ENCODE peak calls at places on chromosome 21, in five cellular contexts. K is GM23338, W is A549, D is HCT116, F is SK-N-SH. N is an unnamed sample.

GRCh38 chr21:32753818-32754610 is 17.5 kb downstream of the PAXBP1 start:
- DNase-seq in W (no peak), F (no peak), D (no peak), K (peak; percentile 13), N (no peak)

GRCh38 chr21:46035809-46036695 is 54.5 kb downstream of the COL6A1 start:
- DNase-seq in D (no peak), F (no peak), K (no peak), W (no peak), N (no peak)

GRCh38 chr21:30102881-30103280 is 63.7 kb downstream of the CLDN17 start:
- DNase-seq in K (no peak), D (no peak), W (no peak), F (no peak), N (no peak)

GRCh38 chr21:29540289-29540688 is 241.6 kb downstream of the BACH1 start:
- DNase-seq in F (no peak), K (no peak), D (no peak), W (no peak), N (no peak)

GRCh38 chr21:46454634-46455390 is 3.9 kb upstream of the DIP2A start:
- DNase-seq in K (no peak), F (no peak), W (no peak), D (no peak), N (no peak)

GRCh38 chr21:16040601-16041000 is 310.8 kb downstream of the USP25 start:
- DNase-seq in D (no peak), F (no peak), K (no peak), W (no peak), N (no peak)

GRCh38 chr21:32307706-32308105 is 9.1 kb downstream of the MRAP start:
- DNase-seq in F (no peak), D (no peak), K (no peak), W (no peak), N (no peak)

GRCh38 chr21:45421071-45421845 is 16.3 kb downstream of the COL18A1 start:
- DNase-seq in K (no peak), W (no peak), D (no peak), F (peak; percentile 52), N (no peak)

GRCh38 chr21:18987515-18988026 is 584.0 kb upstream of the TMPRSS15 start:
- DNase-seq in W (no peak), K (peak; percentile 21), F (no peak), D (no peak), N (no peak)

GRCh38 chr21:15015622-15016471 is 49.0 kb downstream of the NRIP1 start:
- DNase-seq in W (peak; percentile 10), D (no peak), F (no peak), K (no peak), N (no peak)

GRCh38 chr21:27759091-27759659 is 792.3 kb upstream of the ADAMTS5 start:
- DNase-seq in W (no peak), D (no peak), F (no peak), K (peak; percentile 54), N (no peak)

GRCh38 chr21:38129711-38130110 is 127.1 kb upstream of the KCNJ15 start:
- DNase-seq in K (no peak), D (no peak), W (no peak), F (no peak), N (no peak)

GRCh38 chr21:38171723-38172344 is 85.0 kb upstream of the KCNJ15 start:
- DNase-seq in K (peak; percentile 78), D (no peak), W (no peak), F (no peak), N (no peak)

GRCh38 chr21:45829566-45830147 is 151.9 kb upstream of the COL6A1 start:
- DNase-seq in F (no peak), W (no peak), K (no peak), D (no peak), N (no peak)

GRCh38 chr21:45549670-45550463 is 7.6 kb upstream of the SLC19A1 start:
- DNase-seq in W (no peak), F (peak; percentile 54), D (no peak), K (no peak), N (no peak)

GRCh38 chr21:45574081-45574501 is 31.9 kb upstream of the SLC19A1 start:
- DNase-seq in K (no peak), W (no peak), D (no peak), F (peak; percentile 40), N (no peak)

GRCh38 chr21:46183910-46184624 is at the start of gene SPATC1L:
- DNase-seq in F (peak; percentile 82), K (peak; percentile 76), D (no peak), W (no peak), N (no peak)

GRCh38 chr21:45887121-45887611 is 94.4 kb upstream of the COL6A1 start:
- DNase-seq in D (no peak), W (no peak), F (peak; percentile 85), K (no peak), N (no peak)

GRCh38 chr21:46661211-46661625 is 25.7 kb downstream of the PRMT2 start:
- DNase-seq in F (peak; percentile 89), D (no peak), K (peak; percentile 89), W (no peak), N (no peak)

GRCh38 chr21:36004441-36004840 is 55.9 kb downstream of the SETD4 start:
- DNase-seq in F (peak; percentile 30), K (no peak), W (no peak), D (no peak), N (no peak)

GRCh38 chr21:45865106-45865835 is 116.3 kb upstream of the COL6A1 start:
- DNase-seq in F (no peak), W (no peak), D (no peak), K (no peak), N (no peak)

GRCh38 chr21:14545906-14546480 is at the start of gene SAMSN1:
- DNase-seq in D (no peak), K (no peak), W (no peak), F (no peak), N (no peak)

GRCh38 chr21:14600569-14601308 is 54.6 kb upstream of the SAMSN1 start:
- DNase-seq in W (no peak), D (no peak), K (no peak), F (no peak), N (no peak)

GRCh38 chr21:39094847-39095525 is 88.3 kb downstream of the PSMG1 start:
- DNase-seq in F (no peak), D (no peak), K (no peak), W (peak; percentile 32), N (no peak)

GRCh38 chr21:29661672-29662442 is 277.9 kb downstream of the GRIK1 start:
- DNase-seq in D (no peak), K (no peak), F (no peak), W (no peak), N (no peak)

GRCh38 chr21:34888569-34889286 is 160.4 kb downstream of the RUNX1 start:
- DNase-seq in F (peak; percentile 93), W (peak; percentile 83), K (peak; percentile 98), D (peak; percentile 86), N (no peak)

GRCh38 chr21:34890258-34890723 is 158.8 kb downstream of the RUNX1 start:
- DNase-seq in D (no peak), W (no peak), F (no peak), K (peak; percentile 76), N (no peak)

GRCh38 chr21:34889537-34890257 is 159.4 kb downstream of the RUNX1 start:
- DNase-seq in W (peak; percentile 52), D (no peak), K (peak; percentile 50), F (peak; percentile 90), N (no peak)

GRCh38 chr21:34887729-34888568 is 161.2 kb downstream of the RUNX1 start:
- DNase-seq in D (no peak), K (peak; percentile 35), F (peak; percentile 63), W (peak; percentile 50), N (peak; percentile 78)

GRCh38 chr21:34889287-34889536 is 159.9 kb downstream of the RUNX1 start:
- DNase-seq in D (no peak), F (no peak), W (no peak), K (peak; percentile 46), N (no peak)
- TF ChIP-seq REST in D (no peak), F (no peak), W (no peak), K (no peak), N (no peak)

DNA sequence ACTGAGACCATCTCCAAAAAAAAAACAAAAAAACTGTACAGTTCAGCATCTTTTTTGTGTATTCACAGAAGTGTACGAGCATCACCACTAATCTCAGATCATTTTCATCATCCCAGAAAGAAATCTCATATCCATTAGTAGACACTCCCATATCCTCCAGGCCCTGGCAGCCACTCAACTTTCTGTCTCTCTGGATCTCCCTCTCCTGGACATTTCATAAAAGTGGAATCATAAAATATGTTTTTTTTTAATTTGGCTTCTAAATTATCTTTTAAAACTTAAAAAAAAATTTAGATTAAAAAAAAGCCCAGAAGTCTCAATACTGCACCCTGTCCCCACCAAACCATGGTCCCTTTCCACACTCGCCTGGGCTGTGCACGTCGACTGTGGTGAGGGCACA is 22.1 kb downstream of the RIPPLY3 start:
- DNase-seq in D (no peak), F (no peak), W (no peak), K (no peak), N (no peak)
- TF ChIP-seq CTCF in D (no peak), F (peak; percentile 22), W (no peak), K (no peak), N (no peak)

DNA sequence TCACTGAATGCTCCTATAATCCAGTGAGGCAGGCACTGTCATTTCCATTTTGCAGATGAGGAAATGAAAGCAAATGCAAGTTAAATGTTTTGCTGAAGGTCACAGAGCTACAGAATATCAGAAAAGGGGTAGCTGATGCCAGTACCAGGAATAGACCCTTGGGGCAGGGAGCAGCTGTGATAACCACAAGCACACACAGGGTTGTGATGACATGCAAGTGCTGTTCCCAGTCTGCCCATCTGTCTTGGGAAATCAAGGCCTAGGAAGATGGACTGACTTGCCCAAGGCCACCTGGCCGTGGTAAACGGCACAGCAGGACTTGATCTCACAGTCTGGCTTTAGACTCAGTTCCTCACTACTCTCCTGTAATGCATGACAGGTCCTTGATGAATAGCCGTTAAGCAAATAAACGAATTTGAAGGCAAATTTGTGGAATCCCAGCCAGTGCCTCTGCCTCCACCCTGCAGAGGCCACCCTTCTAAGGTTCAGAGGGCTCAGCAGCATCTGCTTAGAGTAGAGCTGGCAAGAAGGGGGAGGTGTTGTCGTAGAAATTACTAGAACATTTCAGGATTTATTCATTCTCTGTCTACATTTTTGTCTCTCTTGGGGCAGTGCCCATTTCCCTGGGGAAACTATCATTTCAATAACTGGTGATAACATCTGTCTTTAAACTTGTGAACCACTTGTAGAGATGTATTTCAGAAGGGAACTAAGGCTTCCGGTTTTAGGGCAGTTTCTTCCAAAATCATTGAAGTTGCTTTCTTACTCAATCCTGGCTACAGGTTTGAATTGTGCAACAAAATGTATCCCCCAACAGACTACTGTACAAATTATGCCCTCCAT is 53.2 kb upstream of the MRPS6 start:
- DNase-seq in F (no peak), K (no peak), D (no peak), W (no peak), N (no peak)
- TF ChIP-seq REST in F (no peak), K (no peak), D (no peak), W (no peak), N (no peak)

DNA sequence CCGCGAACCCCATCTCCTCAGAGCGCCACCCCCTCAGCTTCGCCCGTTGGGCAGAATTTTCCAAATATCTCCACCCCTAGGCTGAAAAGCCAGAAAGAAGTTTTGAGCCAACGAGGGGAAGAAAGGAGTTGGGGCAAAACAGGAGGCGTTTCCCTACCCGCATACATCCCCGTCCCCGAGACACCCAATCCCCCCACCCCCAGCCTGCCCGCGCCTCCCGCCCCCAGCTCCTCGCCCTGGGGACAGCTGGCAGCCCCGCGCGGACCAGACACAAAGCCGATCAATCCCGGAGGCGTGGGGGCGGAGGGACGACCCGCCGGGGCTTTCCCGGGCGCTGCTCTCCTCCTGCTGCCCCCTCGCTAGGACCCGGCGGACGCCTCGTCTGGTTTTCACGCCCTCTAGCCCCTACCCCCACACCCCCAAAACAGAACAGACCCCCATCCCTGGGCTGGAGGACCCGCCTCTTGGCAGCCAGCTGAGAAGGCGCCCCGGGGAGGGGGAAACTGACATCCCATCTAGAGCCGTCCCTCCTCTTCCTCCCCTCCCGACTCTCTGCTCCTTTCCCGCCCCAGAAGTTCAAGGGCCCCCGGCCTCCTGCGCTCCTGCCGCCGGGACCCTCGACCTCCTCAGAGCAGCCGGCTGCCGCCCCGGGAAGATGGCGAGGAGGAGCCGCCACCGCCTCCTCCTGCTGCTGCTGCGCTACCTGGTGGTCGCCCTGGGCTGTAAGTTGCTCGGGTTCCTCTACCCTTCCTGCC is at the start of gene JAM2:
- DNase-seq in F (peak; percentile 88), K (peak; percentile 75), W (no peak), D (no peak), N (no peak)
- TF ChIP-seq CTCF in F (peak; percentile 50), K (peak; percentile 51), W (no peak), D (no peak), N (peak; percentile 40)